ENCODE peak calls at places on chromosomes 7 and 10, in nine cellular contexts. F is BE2C; S is PC-3; Z is CD8-positive, alpha-beta T cell; O is AG09309; H is stimulated activated CD4-positive, alpha-beta T cell treated with anti-CD3 and anti-CD28 coated beads, Interleukin-2, amount 100 ng/mL, for 48 hours; D is non-pigmented ciliary epithelial cell; C is stimulated activated CD8-positive, alpha-beta memory T cell treated with anti-CD3 and anti-CD28 coated beads, Interleukin-15, amount 100 ng/mL, for 4 hours; M is NCI-H510A. I is an unnamed sample.

GRCh38 chr10:17676919-17677318 is 33.0 kb downstream of the STAM start:
- DNase-seq in F (no peak), O (no peak), C (no peak), D (no peak), Z (no peak), S (no peak), H (no peak), M (no peak), I (no peak)

GRCh38 chr7:127819975-127820778 is 168.2 kb downstream of the SND1 start:
- DNase-seq in D (peak; percentile 47), H (no peak), S (no peak), F (no peak), Z (no peak), C (no peak), O (no peak), M (no peak), I (peak; percentile 52)

GRCh38 chr10:50993817-50994251 is 80.5 kb upstream of the PRKG1 start:
- DNase-seq in D (peak; percentile 32), O (peak; percentile 67), S (peak; percentile 85), C (no peak), F (no peak), Z (no peak), H (no peak), M (no peak), I (no peak)

GRCh38 chr7:54632696-54633095 is 90.5 kb downstream of the VSTM2A start:
- DNase-seq in O (no peak), Z (no peak), C (no peak), S (no peak), M (no peak), F (no peak), D (no peak), H (no peak), I (no peak)

GRCh38 chr10:57723305-57723704 is 544.4 kb downstream of the IPMK start:
- DNase-seq in O (no peak), S (no peak), C (no peak), H (no peak), Z (no peak), D (no peak), M (no peak), F (no peak), I (no peak)

GRCh38 chr7:47511698-47512370 is 70.1 kb downstream of the TNS3 start:
- DNase-seq in S (no peak), C (no peak), F (no peak), D (no peak), H (no peak), O (no peak), Z (no peak), M (no peak), I (no peak)

GRCh38 chr10:102919992-102920736 is 2.1 kb downstream of the CNNM2 start:
- DNase-seq in D (no peak), M (no peak), H (no peak), F (no peak), S (no peak), C (no peak), Z (no peak), O (no peak), I (no peak)

GRCh38 chr10:132521041-132521465 is 16.5 kb upstream of the INPP5A start:
- DNase-seq in O (no peak), Z (no peak), F (no peak), H (no peak), S (no peak), M (no peak), D (no peak), C (no peak), I (no peak)

GRCh38 chr10:51297438-51297837 is 223.2 kb downstream of the PRKG1 start:
- DNase-seq in F (no peak), S (peak; percentile 71), O (no peak), C (no peak), M (no peak), Z (no peak), D (no peak), H (no peak), I (no peak)

GRCh38 chr7:100105534-100105933 is 4.1 kb downstream of the AP4M1 start:
- DNase-seq in Z (no peak), D (no peak), O (no peak), C (no peak), S (no peak), M (no peak), H (no peak), F (no peak), I (no peak)

GRCh38 chr7:95723583-95724180 is 48.7 kb upstream of the DYNC1I1 start:
- DNase-seq in S (peak; percentile 68), M (peak; percentile 14), C (no peak), F (peak; percentile 71), O (peak; percentile 13), Z (no peak), D (peak; percentile 3), H (no peak), I (peak; percentile 16)

GRCh38 chr7:130207642-130208041 is at the start of gene SSMEM1:
- DNase-seq in F (no peak), M (no peak), O (peak; percentile 56), H (no peak), C (no peak), Z (no peak), D (no peak), S (peak; percentile 37), I (no peak)

GRCh38 chr10:18684416-18684815 is 25.2 kb downstream of the ARL5B start:
- DNase-seq in O (no peak), D (no peak), Z (no peak), M (no peak), H (no peak), S (no peak), C (no peak), F (no peak), I (no peak)

GRCh38 chr10:56646301-56646700 is 285.2 kb upstream of the ZWINT start:
- DNase-seq in Z (no peak), M (no peak), O (no peak), C (no peak), D (no peak), S (no peak), H (no peak), F (no peak), I (no peak)

GRCh38 chr7:157514306-157514705 is 177.5 kb downstream of the DNAJB6 start:
- DNase-seq in H (no peak), O (no peak), M (no peak), C (no peak), F (no peak), D (no peak), Z (no peak), S (no peak), I (no peak)

GRCh38 chr7:14196555-14196954 is 207.1 kb upstream of the ETV1 start:
- DNase-seq in C (no peak), H (no peak), O (no peak), S (peak; percentile 48), M (no peak), Z (no peak), F (no peak), D (no peak), I (no peak)

GRCh38 chr7:92794846-92795245 is 41.5 kb downstream of the CDK6 start:
- DNase-seq in F (no peak), S (no peak), C (no peak), M (no peak), O (no peak), H (no peak), D (no peak), Z (no peak), I (no peak)

GRCh38 chr7:105885386-105886111 is 9.2 kb upstream of the ATXN7L1 start:
- DNase-seq in M (no peak), F (peak; percentile 62), H (no peak), S (no peak), Z (no peak), D (no peak), O (no peak), C (no peak), I (no peak)

GRCh38 chr10:77832243-77832642 is 94.3 kb downstream of the DLG5 start:
- DNase-seq in C (no peak), F (no peak), M (no peak), O (no peak), S (no peak), Z (peak; percentile 8), H (no peak), D (no peak), I (no peak)

GRCh38 chr10:8045728-8046494 is 8.6 kb upstream of the GATA3 start:
- DNase-seq in C (no peak), O (no peak), Z (no peak), M (no peak), H (no peak), S (no peak), F (no peak), D (no peak), I (no peak)

GRCh38 chr10:1629326-1630036 is 107.8 kb downstream of the ADARB2 start:
- DNase-seq in S (no peak), C (no peak), Z (no peak), D (no peak), H (no peak), F (no peak), M (no peak), O (no peak), I (no peak)

GRCh38 chr10:71486465-71487114 is 89.9 kb downstream of the CDH23 start:
- DNase-seq in M (no peak), C (no peak), O (no peak), D (peak; percentile 5), H (peak; percentile 47), S (peak; percentile 50), F (peak; percentile 85), Z (no peak), I (no peak)

GRCh38 chr7:93476491-93477344 is 97.8 kb downstream of the CALCR start:
- DNase-seq in F (no peak), Z (no peak), O (no peak), M (no peak), H (no peak), C (no peak), D (no peak), S (no peak), I (no peak)

GRCh38 chr10:97882142-97883091 is 32.8 kb downstream of the GOLGA7B start:
- DNase-seq in S (peak; percentile 94), C (no peak), F (no peak), D (no peak), Z (no peak), H (peak; percentile 28), M (no peak), O (peak; percentile 83), I (peak; percentile 100)

GRCh38 chr7:133394369-133394768 is 141.5 kb downstream of the EXOC4 start:
- DNase-seq in Z (no peak), D (no peak), M (no peak), O (no peak), S (no peak), C (no peak), H (no peak), F (no peak), I (no peak)

GRCh38 chr7:23852988-23853387 is 143.0 kb downstream of the STK31 start:
- DNase-seq in Z (no peak), M (no peak), H (no peak), F (no peak), D (no peak), C (no peak), S (no peak), O (no peak), I (no peak)

GRCh38 chr10:76251773-76252617 is 820.6 kb downstream of the LRMDA start:
- DNase-seq in M (no peak), S (no peak), C (no peak), F (no peak), D (no peak), H (no peak), Z (no peak), O (peak; percentile 64), I (peak; percentile 12)

GRCh38 chr7:96204601-96205000 is 117.3 kb downstream of the SLC25A13 start:
- DNase-seq in O (no peak), S (peak; percentile 79), F (no peak), M (no peak), C (no peak), H (no peak), Z (no peak), D (no peak), I (no peak)

GRCh38 chr10:135601-136464 is 578 bp downstream of the ZMYND11 start:
- DNase-seq in O (no peak), H (peak; percentile 46), F (peak; percentile 57), M (peak; percentile 23), S (peak; percentile 26), C (peak; percentile 45), D (no peak), Z (peak; percentile 31), I (no peak)

GRCh38 chr10:60848126-60848525 is 69.8 kb downstream of the CDK1 start:
- DNase-seq in Z (no peak), H (no peak), D (no peak), O (peak; percentile 42), F (no peak), C (no peak), M (no peak), S (peak; percentile 43), I (no peak)

I was measured in kidney epithelial cell.